ENCODE peak calls at places on chromosomes 13 and 19, in eight cellular contexts. One of them, this sample, is unnamed.

GRCh38 chr19:13401388-13401787 is 104.9 kb downstream of the CACNA1A start:
- DNase-seq in IMR-90: peak; percentile 46
- DNase-seq in aorta: no peak
- DNase-seq in keratinocyte: peak; percentile 15
- DNase-seq in Peyer's patch: no peak
- DNase-seq in PC-3: peak; percentile 61
- DNase-seq in mucosa of descending colon: no peak
- DNase-seq in cardiac muscle cell: no peak
- DNase-seq in this sample: peak; percentile 53

GRCh38 chr13:31468114-31468902 is 268.5 kb downstream of the B3GLCT start:
- DNase-seq in IMR-90: no peak
- DNase-seq in aorta: no peak
- DNase-seq in keratinocyte: no peak
- DNase-seq in Peyer's patch: no peak
- DNase-seq in PC-3: no peak
- DNase-seq in mucosa of descending colon: no peak
- DNase-seq in cardiac muscle cell: no peak
- DNase-seq in this sample: no peak

GRCh38 chr19:40633207-40633606 is 32.0 kb downstream of the LTBP4 start:
- DNase-seq in IMR-90: peak; percentile 85
- DNase-seq in aorta: no peak
- DNase-seq in keratinocyte: no peak
- DNase-seq in Peyer's patch: no peak
- DNase-seq in PC-3: peak; percentile 89
- DNase-seq in mucosa of descending colon: no peak
- DNase-seq in cardiac muscle cell: no peak
- DNase-seq in this sample: no peak

GRCh38 chr13:22461854-22462565 is 718.8 kb upstream of the SGCG start:
- DNase-seq in IMR-90: no peak
- DNase-seq in aorta: no peak
- DNase-seq in keratinocyte: no peak
- DNase-seq in Peyer's patch: no peak
- DNase-seq in PC-3: no peak
- DNase-seq in mucosa of descending colon: no peak
- DNase-seq in cardiac muscle cell: no peak
- DNase-seq in this sample: no peak

GRCh38 chr19:43560687-43561086 is 14.6 kb downstream of the XRCC1 start:
- DNase-seq in IMR-90: peak; percentile 52
- DNase-seq in aorta: no peak
- DNase-seq in keratinocyte: no peak
- DNase-seq in Peyer's patch: no peak
- DNase-seq in PC-3: no peak
- DNase-seq in mucosa of descending colon: no peak
- DNase-seq in cardiac muscle cell: no peak
- DNase-seq in this sample: no peak

GRCh38 chr13:26538363-26539317 is 18.8 kb upstream of the WASF3 start:
- DNase-seq in IMR-90: no peak
- DNase-seq in aorta: no peak
- DNase-seq in keratinocyte: no peak
- DNase-seq in Peyer's patch: no peak
- DNase-seq in PC-3: peak; percentile 24
- DNase-seq in mucosa of descending colon: no peak
- DNase-seq in cardiac muscle cell: no peak
- DNase-seq in this sample: no peak

GRCh38 chr13:22173605-22174004 is 502.7 kb downstream of the FGF9 start:
- DNase-seq in IMR-90: peak; percentile 90
- DNase-seq in aorta: no peak
- DNase-seq in keratinocyte: no peak
- DNase-seq in Peyer's patch: no peak
- DNase-seq in PC-3: peak; percentile 24
- DNase-seq in mucosa of descending colon: no peak
- DNase-seq in cardiac muscle cell: no peak
- DNase-seq in this sample: no peak

GRCh38 chr19:52398091-52398461 is 427 bp downstream of the ZNF528 start:
- DNase-seq in IMR-90: peak; percentile 1
- DNase-seq in aorta: no peak
- DNase-seq in keratinocyte: no peak
- DNase-seq in Peyer's patch: no peak
- DNase-seq in PC-3: no peak
- DNase-seq in mucosa of descending colon: peak; percentile 30
- DNase-seq in cardiac muscle cell: peak; percentile 3
- DNase-seq in this sample: no peak

GRCh38 chr13:47858678-47859050 is 142.4 kb downstream of the SUCLA2 start:
- DNase-seq in IMR-90: peak; percentile 64
- DNase-seq in aorta: no peak
- DNase-seq in keratinocyte: no peak
- DNase-seq in Peyer's patch: no peak
- DNase-seq in PC-3: peak; percentile 42
- DNase-seq in mucosa of descending colon: no peak
- DNase-seq in cardiac muscle cell: no peak
- DNase-seq in this sample: no peak

GRCh38 chr13:94079876-94080275 is 399.6 kb downstream of the DCT start:
- DNase-seq in IMR-90: peak; percentile 54
- DNase-seq in aorta: no peak
- DNase-seq in keratinocyte: no peak
- DNase-seq in Peyer's patch: no peak
- DNase-seq in PC-3: no peak
- DNase-seq in mucosa of descending colon: no peak
- DNase-seq in cardiac muscle cell: no peak
- DNase-seq in this sample: no peak

GRCh38 chr19:13163609-13164364 is 13.6 kb downstream of the IER2 start:
- DNase-seq in IMR-90: peak; percentile 83
- DNase-seq in aorta: peak; percentile 91
- DNase-seq in keratinocyte: no peak
- DNase-seq in Peyer's patch: peak; percentile 71
- DNase-seq in PC-3: peak; percentile 93
- DNase-seq in mucosa of descending colon: peak; percentile 84
- DNase-seq in cardiac muscle cell: peak; percentile 54
- DNase-seq in this sample: peak; percentile 56

GRCh38 chr19:52570005-52570861 is at the start of gene ZNF701:
- DNase-seq in IMR-90: peak; percentile 88
- DNase-seq in aorta: peak; percentile 99
- DNase-seq in keratinocyte: peak; percentile 53
- DNase-seq in Peyer's patch: peak; percentile 97
- DNase-seq in PC-3: peak; percentile 90
- DNase-seq in mucosa of descending colon: peak; percentile 98
- DNase-seq in cardiac muscle cell: peak; percentile 94
- DNase-seq in this sample: peak; percentile 99

GRCh38 chr19:11423804-11424318 is 4.7 kb upstream of the RGL3 start:
- DNase-seq in IMR-90: no peak
- DNase-seq in aorta: no peak
- DNase-seq in keratinocyte: no peak
- DNase-seq in Peyer's patch: no peak
- DNase-seq in PC-3: no peak
- DNase-seq in mucosa of descending colon: no peak
- DNase-seq in cardiac muscle cell: no peak
- DNase-seq in this sample: no peak

GRCh38 chr13:105805866-105806265 is 729.6 kb downstream of the EFNB2 start:
- DNase-seq in IMR-90: peak; percentile 9
- DNase-seq in aorta: no peak
- DNase-seq in keratinocyte: no peak
- DNase-seq in Peyer's patch: no peak
- DNase-seq in PC-3: no peak
- DNase-seq in mucosa of descending colon: no peak
- DNase-seq in cardiac muscle cell: no peak
- DNase-seq in this sample: no peak

GRCh38 chr19:4732680-4733114 is 9.1 kb upstream of the DPP9 start:
- DNase-seq in IMR-90: peak; percentile 57
- DNase-seq in aorta: no peak
- DNase-seq in keratinocyte: no peak
- DNase-seq in Peyer's patch: peak; percentile 58
- DNase-seq in PC-3: peak; percentile 87
- DNase-seq in mucosa of descending colon: peak; percentile 53
- DNase-seq in cardiac muscle cell: peak; percentile 72
- DNase-seq in this sample: peak; percentile 91

GRCh38 chr13:74452176-74452575 is 318.0 kb upstream of the KLF12 start:
- DNase-seq in IMR-90: peak; percentile 1
- DNase-seq in aorta: no peak
- DNase-seq in keratinocyte: no peak
- DNase-seq in Peyer's patch: no peak
- DNase-seq in PC-3: no peak
- DNase-seq in mucosa of descending colon: no peak
- DNase-seq in cardiac muscle cell: no peak
- DNase-seq in this sample: no peak

GRCh38 chr13:45231722-45232121 is 30.9 kb upstream of the KCTD4 start:
- DNase-seq in IMR-90: peak; percentile 63
- DNase-seq in aorta: no peak
- DNase-seq in keratinocyte: no peak
- DNase-seq in Peyer's patch: no peak
- DNase-seq in PC-3: no peak
- DNase-seq in mucosa of descending colon: no peak
- DNase-seq in cardiac muscle cell: no peak
- DNase-seq in this sample: no peak

GRCh38 chr19:51097796-51098195 is 10.4 kb downstream of the CTU1 start:
- DNase-seq in IMR-90: no peak
- DNase-seq in aorta: peak; percentile 51
- DNase-seq in keratinocyte: no peak
- DNase-seq in Peyer's patch: peak; percentile 34
- DNase-seq in PC-3: no peak
- DNase-seq in mucosa of descending colon: no peak
- DNase-seq in cardiac muscle cell: no peak
- DNase-seq in this sample: no peak

GRCh38 chr13:113183450-113184129 is 24.9 kb downstream of the PCID2 start:
- DNase-seq in IMR-90: no peak
- DNase-seq in aorta: no peak
- DNase-seq in keratinocyte: no peak
- DNase-seq in Peyer's patch: no peak
- DNase-seq in PC-3: no peak
- DNase-seq in mucosa of descending colon: no peak
- DNase-seq in cardiac muscle cell: no peak
- DNase-seq in this sample: no peak

GRCh38 chr19:3760871-3761361 is 576 bp downstream of the APBA3 start:
- DNase-seq in IMR-90: peak; percentile 8
- DNase-seq in aorta: no peak
- DNase-seq in keratinocyte: no peak
- DNase-seq in Peyer's patch: no peak
- DNase-seq in PC-3: no peak
- DNase-seq in mucosa of descending colon: no peak
- DNase-seq in cardiac muscle cell: no peak
- DNase-seq in this sample: peak; percentile 48

GRCh38 chr13:107329991-107330390 is 762.1 kb upstream of the ARGLU1 start:
- DNase-seq in IMR-90: peak; percentile 34
- DNase-seq in aorta: no peak
- DNase-seq in keratinocyte: no peak
- DNase-seq in Peyer's patch: no peak
- DNase-seq in PC-3: no peak
- DNase-seq in mucosa of descending colon: no peak
- DNase-seq in cardiac muscle cell: peak; percentile 0
- DNase-seq in this sample: no peak
- H3K4me1 ChIP-seq in IMR-90: no peaks in the 10 kb centered on the region
- H3K4me1 ChIP-seq in aorta: no peaks in the 10 kb centered on the region
- H3K4me1 ChIP-seq in keratinocyte: no peaks in the 10 kb centered on the region
- H3K4me1 ChIP-seq in Peyer's patch: no peaks in the 10 kb centered on the region
- H3K4me1 ChIP-seq in PC-3: no peaks in the 10 kb centered on the region
- H3K4me1 ChIP-seq in mucosa of descending colon: no peaks in the 10 kb centered on the region
- H3K4me1 ChIP-seq in cardiac muscle cell: no peaks in the 10 kb centered on the region
- H3K4me1 ChIP-seq in this sample: no peaks in the 10 kb centered on the region

DNA sequence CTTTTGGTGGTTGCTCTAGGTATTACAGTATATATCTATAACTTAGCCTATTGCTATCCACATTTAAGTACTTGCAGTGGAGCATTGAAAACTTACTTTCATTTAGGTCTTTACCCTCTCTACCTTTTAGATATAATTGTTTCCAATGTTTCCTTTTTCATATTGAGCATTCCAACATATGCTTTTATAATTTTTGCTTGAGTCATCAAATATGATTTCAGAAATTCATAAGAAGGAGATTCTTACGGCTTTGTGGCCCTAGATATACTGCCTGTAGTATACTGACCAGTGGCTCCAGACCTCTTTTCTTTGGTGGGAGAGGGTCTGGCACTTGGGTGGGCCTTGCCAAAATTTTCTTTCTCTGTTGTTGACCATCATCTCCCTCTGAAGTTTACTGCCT is 32.8 kb upstream of the ZNF850 start:
- DNase-seq in IMR-90: no peak
- DNase-seq in aorta: no peak
- DNase-seq in keratinocyte: no peak
- DNase-seq in Peyer's patch: no peak
- DNase-seq in PC-3: no peak
- DNase-seq in mucosa of descending colon: no peak
- DNase-seq in cardiac muscle cell: no peak
- DNase-seq in this sample: no peak
- H3K9me3 ChIP-seq in IMR-90: peaks cover 54% of the 10 kb centered on the region
- H3K9me3 ChIP-seq in aorta: peaks cover 17% of the 10 kb centered on the region
- H3K9me3 ChIP-seq in keratinocyte: peaks cover 2% of the 10 kb centered on the region
- H3K9me3 ChIP-seq in Peyer's patch: no peaks in the 10 kb centered on the region
- H3K9me3 ChIP-seq in PC-3: peaks cover 4% of the 10 kb centered on the region
- H3K9me3 ChIP-seq in mucosa of descending colon: peaks cover 95% of the 10 kb centered on the region
- H3K9me3 ChIP-seq in cardiac muscle cell: no peaks in the 10 kb centered on the region
- H3K9me3 ChIP-seq in this sample: peaks cover 13% of the 10 kb centered on the region

DNA sequence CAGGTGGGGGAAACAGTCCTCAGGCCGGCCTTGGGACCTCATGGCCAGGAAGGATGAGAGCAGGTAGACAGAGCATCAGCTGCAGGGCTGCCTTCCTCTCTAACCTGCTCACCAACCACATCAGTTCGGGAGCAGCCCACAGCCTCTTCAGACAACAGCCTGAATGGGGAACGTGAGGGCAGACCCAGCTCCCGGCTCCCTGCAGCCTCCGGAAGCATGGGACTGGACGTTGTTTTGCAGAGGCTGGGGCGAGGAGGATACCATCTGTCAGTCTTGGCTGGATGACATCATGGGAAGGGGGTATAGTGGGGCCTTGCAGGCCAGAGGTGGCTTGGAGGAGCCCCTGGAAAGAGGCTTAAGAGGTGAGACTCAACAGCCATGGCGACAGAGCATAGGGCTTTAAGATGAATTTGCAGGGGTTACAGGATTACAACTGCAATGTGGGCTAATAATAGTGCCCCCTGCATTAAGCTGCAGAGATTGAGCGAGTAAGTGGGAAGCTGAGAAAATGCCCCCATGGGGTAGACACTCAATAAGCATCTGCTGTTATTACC is 1.5 kb downstream of the FXYD3 start:
- DNase-seq in IMR-90: no peak
- DNase-seq in aorta: no peak
- DNase-seq in keratinocyte: no peak
- DNase-seq in Peyer's patch: no peak
- DNase-seq in PC-3: no peak
- DNase-seq in mucosa of descending colon: no peak
- DNase-seq in cardiac muscle cell: no peak
- DNase-seq in this sample: no peak
- H3K4me1 ChIP-seq in IMR-90: no peaks in the 10 kb centered on the region
- H3K4me1 ChIP-seq in aorta: no peaks in the 10 kb centered on the region
- H3K4me1 ChIP-seq in keratinocyte: peaks cover 64% of the 10 kb centered on the region
- H3K4me1 ChIP-seq in Peyer's patch: peaks cover 29% of the 10 kb centered on the region
- H3K4me1 ChIP-seq in PC-3: peaks cover 63% of the 10 kb centered on the region
- H3K4me1 ChIP-seq in mucosa of descending colon: peaks cover 30% of the 10 kb centered on the region
- H3K4me1 ChIP-seq in cardiac muscle cell: no peaks in the 10 kb centered on the region
- H3K4me1 ChIP-seq in this sample: peaks cover 3% of the 10 kb centered on the region

GRCh38 chr13:54183728-54184127 is 1155.1 kb downstream of the OLFM4 start:
- DNase-seq in IMR-90: no peak
- DNase-seq in aorta: no peak
- DNase-seq in keratinocyte: no peak
- DNase-seq in Peyer's patch: no peak
- DNase-seq in PC-3: no peak
- DNase-seq in mucosa of descending colon: no peak
- DNase-seq in cardiac muscle cell: no peak
- DNase-seq in this sample: no peak
- H3K9me3 ChIP-seq in IMR-90: no peaks in the 10 kb centered on the region
- H3K9me3 ChIP-seq in aorta: no peaks in the 10 kb centered on the region
- H3K9me3 ChIP-seq in keratinocyte: no peaks in the 10 kb centered on the region
- H3K9me3 ChIP-seq in Peyer's patch: no peaks in the 10 kb centered on the region
- H3K9me3 ChIP-seq in PC-3: no peaks in the 10 kb centered on the region
- H3K9me3 ChIP-seq in mucosa of descending colon: peaks cover 14% of the 10 kb centered on the region
- H3K9me3 ChIP-seq in cardiac muscle cell: no peaks in the 10 kb centered on the region
- H3K9me3 ChIP-seq in this sample: peaks cover 10% of the 10 kb centered on the region

This sample was measured in Karpas-422.